ENCODE peak calls at places on chromosomes 13 and 19, in seven cellular contexts. One of them, this sample, is unnamed.

GRCh38 chr19:1760020-1760419 is 6.7 kb downstream of the ONECUT3 start:
- DNase-seq in astrocyte of the cerebellum: no peak
- DNase-seq in epithelial cell of proximal tubule: no peak
- DNase-seq in H1: no peak
- DNase-seq in uterus: no peak
- DNase-seq in GM12864: no peak
- DNase-seq in brain microvascular endothelial cell: no peak
- DNase-seq in this sample: no peak

GRCh38 chr19:18906605-18907519 is 10.9 kb upstream of the CERS1 start:
- DNase-seq in astrocyte of the cerebellum: no peak
- DNase-seq in epithelial cell of proximal tubule: no peak
- DNase-seq in H1: no peak
- DNase-seq in uterus: no peak
- DNase-seq in GM12864: no peak
- DNase-seq in brain microvascular endothelial cell: no peak
- DNase-seq in this sample: no peak

GRCh38 chr19:45908956-45909355 is 5.6 kb downstream of the NANOS2 start:
- DNase-seq in astrocyte of the cerebellum: no peak
- DNase-seq in epithelial cell of proximal tubule: no peak
- DNase-seq in H1: no peak
- DNase-seq in uterus: no peak
- DNase-seq in GM12864: no peak
- DNase-seq in brain microvascular endothelial cell: no peak
- DNase-seq in this sample: no peak

GRCh38 chr19:11418166-11418517 is 972 bp downstream of the RGL3 start:
- DNase-seq in astrocyte of the cerebellum: no peak
- DNase-seq in epithelial cell of proximal tubule: no peak
- DNase-seq in H1: no peak
- DNase-seq in uterus: no peak
- DNase-seq in GM12864: no peak
- DNase-seq in brain microvascular endothelial cell: no peak
- DNase-seq in this sample: no peak

GRCh38 chr19:18966304-18966703 is 25.3 kb upstream of the HOMER3 start:
- DNase-seq in astrocyte of the cerebellum: no peak
- DNase-seq in epithelial cell of proximal tubule: no peak
- DNase-seq in H1: no peak
- DNase-seq in uterus: no peak
- DNase-seq in GM12864: no peak
- DNase-seq in brain microvascular endothelial cell: no peak
- DNase-seq in this sample: no peak

GRCh38 chr13:44810067-44810840 is 179.0 kb downstream of the NUFIP1 start:
- DNase-seq in astrocyte of the cerebellum: no peak
- DNase-seq in epithelial cell of proximal tubule: no peak
- DNase-seq in H1: no peak
- DNase-seq in uterus: no peak
- DNase-seq in GM12864: no peak
- DNase-seq in brain microvascular endothelial cell: peak
- DNase-seq in this sample: no peak

GRCh38 chr19:41263042-41263849 is 926 bp upstream of the HNRNPUL1 start:
- DNase-seq in astrocyte of the cerebellum: peak
- DNase-seq in epithelial cell of proximal tubule: peak
- DNase-seq in H1: no peak
- DNase-seq in uterus: peak
- DNase-seq in GM12864: peak
- DNase-seq in brain microvascular endothelial cell: peak
- DNase-seq in this sample: peak

GRCh38 chr19:33444238-33444992 is 70.9 kb downstream of the CEBPG start:
- DNase-seq in astrocyte of the cerebellum: no peak
- DNase-seq in epithelial cell of proximal tubule: no peak
- DNase-seq in H1: no peak
- DNase-seq in uterus: peak
- DNase-seq in GM12864: no peak
- DNase-seq in brain microvascular endothelial cell: no peak
- DNase-seq in this sample: no peak

GRCh38 chr13:27442071-27442647 is 8.2 kb downstream of the MTIF3 start:
- DNase-seq in astrocyte of the cerebellum: no peak
- DNase-seq in epithelial cell of proximal tubule: no peak
- DNase-seq in H1: no peak
- DNase-seq in uterus: no peak
- DNase-seq in GM12864: no peak
- DNase-seq in brain microvascular endothelial cell: no peak
- DNase-seq in this sample: no peak

GRCh38 chr13:93740334-93740733 is 513.7 kb downstream of the GPC6 start:
- DNase-seq in astrocyte of the cerebellum: no peak
- DNase-seq in epithelial cell of proximal tubule: no peak
- DNase-seq in H1: no peak
- DNase-seq in uterus: no peak
- DNase-seq in GM12864: no peak
- DNase-seq in brain microvascular endothelial cell: no peak
- DNase-seq in this sample: no peak

GRCh38 chr19:33274663-33275558 is 27.4 kb downstream of the CEBPA start:
- DNase-seq in astrocyte of the cerebellum: no peak
- DNase-seq in epithelial cell of proximal tubule: no peak
- DNase-seq in H1: no peak
- DNase-seq in uterus: no peak
- DNase-seq in GM12864: no peak
- DNase-seq in brain microvascular endothelial cell: no peak
- DNase-seq in this sample: no peak

GRCh38 chr13:39405596-39405995 is 197.4 kb downstream of the LHFPL6 start:
- DNase-seq in astrocyte of the cerebellum: no peak
- DNase-seq in epithelial cell of proximal tubule: no peak
- DNase-seq in H1: no peak
- DNase-seq in uterus: no peak
- DNase-seq in GM12864: no peak
- DNase-seq in brain microvascular endothelial cell: no peak
- DNase-seq in this sample: no peak

GRCh38 chr13:39405107-39405506 is 197.9 kb downstream of the LHFPL6 start:
- DNase-seq in astrocyte of the cerebellum: no peak
- DNase-seq in epithelial cell of proximal tubule: no peak
- DNase-seq in H1: no peak
- DNase-seq in uterus: no peak
- DNase-seq in GM12864: no peak
- DNase-seq in brain microvascular endothelial cell: no peak
- DNase-seq in this sample: no peak

GRCh38 chr13:39407786-39408185 is 195.2 kb downstream of the LHFPL6 start:
- DNase-seq in astrocyte of the cerebellum: no peak
- DNase-seq in epithelial cell of proximal tubule: no peak
- DNase-seq in H1: no peak
- DNase-seq in uterus: no peak
- DNase-seq in GM12864: no peak
- DNase-seq in brain microvascular endothelial cell: no peak
- DNase-seq in this sample: no peak

GRCh38 chr13:39407138-39407537 is 195.9 kb downstream of the LHFPL6 start:
- DNase-seq in astrocyte of the cerebellum: no peak
- DNase-seq in epithelial cell of proximal tubule: no peak
- DNase-seq in H1: no peak
- DNase-seq in uterus: no peak
- DNase-seq in GM12864: no peak
- DNase-seq in brain microvascular endothelial cell: no peak
- DNase-seq in this sample: no peak

GRCh38 chr13:39406688-39407087 is 196.3 kb downstream of the LHFPL6 start:
- DNase-seq in astrocyte of the cerebellum: no peak
- DNase-seq in epithelial cell of proximal tubule: no peak
- DNase-seq in H1: no peak
- DNase-seq in uterus: no peak
- DNase-seq in GM12864: peak
- DNase-seq in brain microvascular endothelial cell: no peak
- DNase-seq in this sample: no peak
- TF ChIP-seq CTCF in astrocyte of the cerebellum: no peak
- TF ChIP-seq CTCF in epithelial cell of proximal tubule: no peak
- TF ChIP-seq CTCF in H1: peak
- TF ChIP-seq CTCF in uterus: no peak
- TF ChIP-seq CTCF in GM12864: peak
- TF ChIP-seq CTCF in brain microvascular endothelial cell: no peak
- TF ChIP-seq CTCF in this sample: no peak

GRCh38 chr19:10006335-10006708 is 4.0 kb downstream of the COL5A3 start:
- DNase-seq in astrocyte of the cerebellum: no peak
- DNase-seq in epithelial cell of proximal tubule: no peak
- DNase-seq in H1: no peak
- DNase-seq in uterus: peak
- DNase-seq in GM12864: no peak
- DNase-seq in brain microvascular endothelial cell: no peak
- DNase-seq in this sample: no peak
- H3K4me3 ChIP-seq in astrocyte of the cerebellum: no peak
- H3K4me3 ChIP-seq in epithelial cell of proximal tubule: no peak
- H3K4me3 ChIP-seq in H1: no peak
- H3K4me3 ChIP-seq in uterus: no peak
- H3K4me3 ChIP-seq in GM12864: no peak
- H3K4me3 ChIP-seq in brain microvascular endothelial cell: no peak
- H3K4me3 ChIP-seq in this sample: no peak

DNA sequence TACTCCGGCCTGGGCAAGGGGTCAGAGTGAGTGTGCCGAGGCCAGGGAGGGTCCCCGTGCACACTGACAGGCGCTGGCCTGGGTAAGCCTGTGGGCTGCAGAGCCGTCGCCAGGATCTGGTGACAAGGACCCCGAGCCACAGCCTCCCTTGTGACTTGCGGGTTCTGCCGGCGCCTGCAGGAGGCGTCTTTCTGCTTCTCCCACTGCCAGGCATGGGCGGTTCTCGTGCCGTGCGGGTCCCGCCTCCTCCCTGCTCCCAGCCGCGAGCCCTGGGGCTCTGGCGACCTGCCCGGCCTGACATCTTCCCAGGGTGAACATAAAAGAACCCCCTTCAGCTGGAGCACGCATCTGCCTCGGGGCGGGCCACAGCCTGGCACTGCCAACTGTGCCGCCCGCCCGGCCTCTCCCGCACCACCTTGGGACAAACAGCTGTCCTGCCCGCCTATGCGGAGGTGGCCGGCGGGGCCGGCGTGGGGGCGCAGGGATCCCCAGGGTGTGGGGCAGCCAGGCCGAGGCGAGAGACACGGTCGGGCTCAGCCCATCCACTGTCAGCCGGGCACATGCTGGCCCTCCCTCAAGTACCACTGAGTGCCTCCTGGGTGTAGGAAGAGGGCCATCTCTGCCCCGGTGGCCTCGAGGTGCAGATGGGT is 1.5 kb upstream of the HCN2 start:
- DNase-seq in astrocyte of the cerebellum: peak
- DNase-seq in epithelial cell of proximal tubule: no peak
- DNase-seq in H1: peak
- DNase-seq in uterus: no peak
- DNase-seq in GM12864: no peak
- DNase-seq in brain microvascular endothelial cell: peak
- DNase-seq in this sample: no peak
- TF ChIP-seq CTCF in astrocyte of the cerebellum: peak
- TF ChIP-seq CTCF in epithelial cell of proximal tubule: peak
- TF ChIP-seq CTCF in H1: peak
- TF ChIP-seq CTCF in uterus: no peak
- TF ChIP-seq CTCF in GM12864: peak
- TF ChIP-seq CTCF in brain microvascular endothelial cell: peak
- TF ChIP-seq CTCF in this sample: peak

DNA sequence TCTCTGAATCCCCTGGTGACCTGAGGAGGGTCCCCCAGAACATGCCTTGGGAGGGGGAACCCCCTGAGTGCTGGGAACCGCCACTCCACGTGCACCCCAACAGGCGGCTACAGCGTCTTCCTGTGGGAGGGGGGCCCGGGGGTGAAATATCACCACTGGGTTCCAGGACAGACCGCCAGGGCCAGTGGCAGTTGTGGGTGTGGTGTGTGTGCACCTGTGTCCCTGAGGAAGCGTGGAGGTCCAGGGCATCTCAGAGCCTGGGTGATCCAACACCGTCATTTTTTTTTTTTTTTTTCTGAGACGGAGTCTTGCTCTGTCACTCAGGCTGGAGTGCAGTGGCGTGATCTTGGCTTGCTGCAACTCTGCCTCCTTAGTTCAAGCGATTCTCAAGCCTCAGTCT is 4.2 kb downstream of the ADGRE5 start:
- DNase-seq in astrocyte of the cerebellum: no peak
- DNase-seq in epithelial cell of proximal tubule: no peak
- DNase-seq in H1: no peak
- DNase-seq in uterus: no peak
- DNase-seq in GM12864: no peak
- DNase-seq in brain microvascular endothelial cell: no peak
- DNase-seq in this sample: no peak
- H3K4me3 ChIP-seq in astrocyte of the cerebellum: no peak
- H3K4me3 ChIP-seq in epithelial cell of proximal tubule: no peak
- H3K4me3 ChIP-seq in H1: no peak
- H3K4me3 ChIP-seq in uterus: no peak
- H3K4me3 ChIP-seq in GM12864: peak
- H3K4me3 ChIP-seq in brain microvascular endothelial cell: no peak
- H3K4me3 ChIP-seq in this sample: no peak

GRCh38 chr19:10332965-10333757 is at the start of gene RAVER1:
- DNase-seq in astrocyte of the cerebellum: peak
- DNase-seq in epithelial cell of proximal tubule: peak
- DNase-seq in H1: peak
- DNase-seq in uterus: peak
- DNase-seq in GM12864: peak
- DNase-seq in brain microvascular endothelial cell: peak
- DNase-seq in this sample: peak
- TF ChIP-seq CTCF in astrocyte of the cerebellum: no peak
- TF ChIP-seq CTCF in epithelial cell of proximal tubule: no peak
- TF ChIP-seq CTCF in H1: no peak
- TF ChIP-seq CTCF in uterus: no peak
- TF ChIP-seq CTCF in GM12864: no peak
- TF ChIP-seq CTCF in brain microvascular endothelial cell: no peak
- TF ChIP-seq CTCF in this sample: no peak

DNA sequence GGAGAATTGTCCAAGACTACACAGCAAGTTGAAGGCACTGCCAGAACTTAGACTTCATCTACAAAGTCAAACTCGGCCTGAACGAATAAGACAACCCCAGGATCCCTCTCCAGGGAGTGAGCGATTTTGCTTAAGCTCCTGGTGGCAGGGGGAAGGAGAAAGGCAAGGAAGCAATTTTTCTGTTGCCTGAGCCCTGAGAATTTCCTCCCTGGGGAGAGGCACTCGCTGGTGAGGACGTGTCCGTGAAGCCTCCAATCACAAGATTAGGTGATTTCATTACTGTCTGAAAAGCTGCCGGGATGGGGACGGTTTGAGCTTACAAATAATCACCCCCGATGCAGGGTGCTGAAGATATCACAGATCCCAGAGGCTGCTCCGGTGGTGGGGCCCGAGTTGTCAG is 45.6 kb downstream of the TINCR start:
- DNase-seq in astrocyte of the cerebellum: no peak
- DNase-seq in epithelial cell of proximal tubule: no peak
- DNase-seq in H1: no peak
- DNase-seq in uterus: no peak
- DNase-seq in GM12864: no peak
- DNase-seq in brain microvascular endothelial cell: no peak
- DNase-seq in this sample: no peak
- H3K4me3 ChIP-seq in astrocyte of the cerebellum: no peak
- H3K4me3 ChIP-seq in epithelial cell of proximal tubule: no peak
- H3K4me3 ChIP-seq in H1: no peak
- H3K4me3 ChIP-seq in uterus: no peak
- H3K4me3 ChIP-seq in GM12864: no peak
- H3K4me3 ChIP-seq in brain microvascular endothelial cell: no peak
- H3K4me3 ChIP-seq in this sample: no peak

DNA sequence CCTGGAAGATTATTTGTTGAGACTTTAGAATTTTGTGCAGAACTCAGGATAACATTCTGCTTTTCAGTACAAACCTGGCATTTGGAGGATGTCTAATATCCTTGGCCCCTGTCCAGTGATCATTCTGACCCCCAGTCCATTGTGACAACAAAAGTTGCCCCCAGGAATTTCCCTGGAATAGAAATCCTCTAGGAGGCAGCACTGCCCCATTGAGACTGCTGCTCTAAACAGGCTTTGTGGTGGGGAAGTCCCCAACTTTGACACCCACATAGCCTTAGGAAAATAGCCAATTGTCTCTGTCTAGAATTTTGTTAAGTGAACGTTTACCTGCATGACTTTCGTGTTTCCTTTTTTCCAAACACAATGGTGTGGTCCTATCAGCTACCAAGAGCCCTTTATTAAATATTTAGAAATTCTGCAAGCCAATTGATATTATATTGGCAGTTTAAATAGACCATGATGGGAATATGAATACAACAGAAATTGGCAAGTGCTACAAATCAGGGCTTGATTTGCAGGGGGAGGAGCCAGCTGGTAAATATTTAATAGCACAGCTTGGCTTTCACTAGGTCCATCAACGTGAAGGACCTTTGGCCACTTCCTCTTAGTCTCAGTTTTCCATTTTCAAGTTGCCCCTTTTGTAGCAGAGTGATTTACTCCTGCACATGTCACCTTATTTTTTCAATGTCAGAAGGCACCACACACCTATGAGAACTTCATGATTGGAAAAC is 451.7 kb downstream of the EFNB2 start:
- DNase-seq in astrocyte of the cerebellum: no peak
- DNase-seq in epithelial cell of proximal tubule: peak
- DNase-seq in H1: no peak
- DNase-seq in uterus: no peak
- DNase-seq in GM12864: no peak
- DNase-seq in brain microvascular endothelial cell: peak
- DNase-seq in this sample: no peak
- TF ChIP-seq CTCF in astrocyte of the cerebellum: peak
- TF ChIP-seq CTCF in epithelial cell of proximal tubule: peak
- TF ChIP-seq CTCF in H1: peak
- TF ChIP-seq CTCF in uterus: no peak
- TF ChIP-seq CTCF in GM12864: peak
- TF ChIP-seq CTCF in brain microvascular endothelial cell: peak
- TF ChIP-seq CTCF in this sample: peak